ENCODE peak calls at places on chromosomes 12 and 14, in ten cellular contexts. X is mammary epithelial cell; M is naive thymus-derived CD4-positive, alpha-beta T cell; S is GM23248; H is A549; K is HL-60; W is pancreas; Z is uterus; C is psoas muscle; V is transverse colon. J is an unnamed sample.

GRCh38 chr14:64918216-64918615 is 4.0 kb downstream of the CHURC1 start:
- DNase-seq in M (no peak), X (no peak), H (no peak), S (peak; percentile 56), V (no peak), W (no peak), Z (no peak), K (no peak), C (no peak), J (no peak)

GRCh38 chr12:32379667-32380066 is 19.7 kb upstream of the FGD4 start:
- DNase-seq in M (no peak), X (no peak), C (no peak), Z (no peak), V (no peak), K (no peak), H (no peak), S (no peak), W (no peak), J (no peak)

GRCh38 chr12:115004469-115005146 is 320.6 kb upstream of the TBX3 start:
- DNase-seq in M (no peak), K (no peak), S (peak; percentile 66), X (no peak), W (no peak), C (no peak), Z (no peak), V (no peak), H (no peak), J (no peak)

GRCh38 chr12:19726592-19726991 is 287.3 kb downstream of the AEBP2 start:
- DNase-seq in W (no peak), K (no peak), S (no peak), M (no peak), X (no peak), V (no peak), Z (no peak), H (no peak), C (no peak), J (no peak)

GRCh38 chr12:1576410-1577240 is 17.8 kb downstream of the FBXL14 start:
- DNase-seq in V (no peak), C (no peak), K (no peak), S (peak; percentile 64), M (no peak), W (peak; percentile 49), X (no peak), H (no peak), Z (peak; percentile 86), J (no peak)

GRCh38 chr12:115697341-115697740 is 580.2 kb downstream of the MED13L start:
- DNase-seq in H (no peak), W (no peak), Z (no peak), M (no peak), X (no peak), C (no peak), K (no peak), S (no peak), V (no peak), J (no peak)

GRCh38 chr14:36271222-36271621 is 49.2 kb downstream of the MBIP start:
- DNase-seq in W (no peak), H (no peak), C (no peak), K (peak; percentile 53), M (no peak), S (no peak), V (no peak), Z (no peak), X (no peak), J (no peak)

GRCh38 chr12:19288603-19289244 is 150.6 kb upstream of the AEBP2 start:
- DNase-seq in H (peak; percentile 38), M (no peak), W (no peak), K (no peak), X (peak; percentile 23), Z (no peak), S (peak; percentile 61), C (no peak), V (no peak), J (no peak)

DNA sequence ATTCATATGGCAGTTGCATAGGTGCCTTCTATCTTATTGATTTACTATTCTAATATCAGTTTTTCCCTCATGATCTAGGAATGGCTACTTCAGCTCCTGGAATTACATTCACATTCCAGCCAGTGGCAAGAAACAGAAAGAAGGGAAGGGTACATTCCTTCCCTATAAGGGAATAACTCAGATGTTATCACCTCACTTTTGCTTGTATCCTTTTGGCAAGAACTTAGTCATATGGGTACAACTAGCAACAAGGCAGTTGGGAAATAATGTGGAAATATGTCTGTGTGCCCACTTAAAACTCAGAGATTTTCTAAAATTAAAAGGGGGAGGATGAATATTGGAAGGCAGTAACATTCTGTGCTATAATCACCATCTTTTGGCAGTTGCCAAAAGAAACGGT is 85.5 kb downstream of the MSRB3 start:
- DNase-seq in S (peak; percentile 45), M (no peak), W (no peak), Z (no peak), C (no peak), V (no peak), H (no peak), X (peak; percentile 3), K (no peak), J (no peak)
- H3K27ac ChIP-seq in S (no peak overlapping the region), M (no peak overlapping the region), W (no peak overlapping the region), Z (no peak overlapping the region), C (no peak overlapping the region), V (no peak overlapping the region), H (no peak overlapping the region), X (no peak overlapping the region), K (no peak overlapping the region), J (no peak overlapping the region)

GRCh38 chr12:57234571-57235011 is 5.1 kb downstream of the SHMT2 start:
- DNase-seq in W (no peak), Z (no peak), X (no peak), S (no peak), V (no peak), K (no peak), M (no peak), C (no peak), H (no peak), J (no peak)

GRCh38 chr12:57236925-57237652 is 7.6 kb downstream of the SHMT2 start:
- DNase-seq in Z (no peak), X (no peak), S (peak; percentile 64), V (no peak), K (no peak), H (no peak), M (no peak), W (no peak), C (peak; percentile 63), J (no peak)

GRCh38 chr12:57236224-57236924 is 6.9 kb downstream of the SHMT2 start:
- DNase-seq in S (peak; percentile 40), C (peak; percentile 60), W (no peak), Z (no peak), V (no peak), K (no peak), M (no peak), H (no peak), X (no peak), J (no peak)

GRCh38 chr12:57235012-57235727 is 5.7 kb downstream of the SHMT2 start:
- DNase-seq in Z (peak; percentile 44), K (no peak), H (no peak), M (no peak), C (peak; percentile 72), V (no peak), S (no peak), W (no peak), X (no peak), J (no peak)

DNA sequence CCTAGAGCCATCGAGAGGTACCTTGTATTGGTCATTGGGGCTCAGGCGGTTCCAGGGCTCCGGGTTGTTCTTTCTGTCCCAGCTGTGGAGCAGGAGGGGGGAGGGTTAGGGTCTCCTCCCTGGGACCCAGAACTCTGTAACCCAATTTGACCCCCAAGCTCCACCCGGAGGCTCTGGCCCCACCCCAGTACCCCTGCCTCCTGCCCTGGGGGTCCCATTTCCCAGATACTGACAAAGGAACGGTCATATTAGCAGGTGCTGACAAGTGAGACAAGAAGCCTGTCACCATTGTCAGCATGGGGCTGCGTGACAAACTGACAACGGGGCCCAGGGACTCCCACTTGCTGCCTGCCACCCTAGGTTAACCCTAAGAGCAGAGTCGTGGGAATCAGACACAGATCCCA is 6.2 kb downstream of the SHMT2 start:
- DNase-seq in X (no peak), M (no peak), V (no peak), K (no peak), S (no peak), H (no peak), Z (no peak), W (no peak), C (peak; percentile 42), J (no peak)
- H3K27ac ChIP-seq in X (no peak overlapping the region), M (no peak overlapping the region), V (no peak overlapping the region), K (no peak overlapping the region), S (no peak overlapping the region), H (no peak overlapping the region), Z (peak overlapping the region; percentile 31), W (no peak overlapping the region), C (peak overlapping the region; percentile 53), J (no peak overlapping the region)

GRCh38 chr14:91271639-91272038 is 27.1 kb upstream of the GPR68 start:
- DNase-seq in S (no peak), C (no peak), Z (no peak), K (no peak), H (no peak), M (no peak), V (no peak), X (no peak), W (no peak), J (no peak)

GRCh38 chr14:91274796-91275195 is 30.3 kb upstream of the GPR68 start:
- DNase-seq in H (no peak), K (no peak), S (no peak), X (no peak), Z (no peak), M (no peak), V (no peak), C (peak; percentile 8), W (no peak), J (no peak)

GRCh38 chr14:91272341-91273272 is 28.1 kb upstream of the GPR68 start:
- DNase-seq in K (no peak), W (no peak), S (no peak), V (no peak), C (no peak), X (no peak), M (no peak), H (no peak), Z (no peak), J (peak; percentile 40)

GRCh38 chr14:91273273-91273884 is 28.9 kb upstream of the GPR68 start:
- DNase-seq in M (no peak), W (no peak), H (no peak), C (peak; percentile 38), X (no peak), S (no peak), V (no peak), Z (no peak), K (no peak), J (no peak)

DNA sequence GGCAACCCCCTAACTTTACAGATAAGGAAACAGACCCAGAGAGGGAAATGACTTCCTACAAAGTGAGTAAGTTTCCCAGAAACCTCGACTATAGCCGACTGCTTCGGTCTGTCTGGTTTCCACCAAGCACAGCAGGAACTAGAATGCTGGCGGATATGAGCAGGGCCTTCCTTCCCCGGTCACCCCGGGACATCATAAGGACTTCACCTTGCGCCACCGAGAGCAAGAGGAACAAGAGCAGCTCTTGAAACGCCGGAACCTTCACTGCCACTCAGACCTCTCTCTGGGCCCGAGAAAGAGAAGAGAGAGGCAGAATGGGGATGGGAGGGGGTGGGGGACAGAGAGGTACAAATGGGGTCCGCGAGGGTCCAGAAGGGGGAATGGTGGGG is 29.4 kb upstream of the GPR68 start:
- DNase-seq in H (no peak), C (peak; percentile 26), V (no peak), M (no peak), W (no peak), K (peak; percentile 57), Z (no peak), S (no peak), X (no peak), J (no peak)
- H3K27ac ChIP-seq in H (no peak overlapping the region), C (no peak overlapping the region), V (no peak overlapping the region), M (no peak overlapping the region), W (no peak overlapping the region), K (no peak overlapping the region), Z (no peak overlapping the region), S (no peak overlapping the region), X (no peak overlapping the region), J (no peak overlapping the region)

GRCh38 chr14:90626550-90626949 is 189.7 kb downstream of the TTC7B start:
- DNase-seq in K (no peak), M (no peak), Z (no peak), X (no peak), W (no peak), H (no peak), V (peak; percentile 24), S (no peak), C (peak; percentile 80), J (no peak)

GRCh38 chr14:90621205-90621600 is 195.0 kb downstream of the TTC7B start:
- DNase-seq in X (no peak), M (no peak), H (no peak), S (no peak), K (no peak), C (no peak), Z (no peak), V (no peak), W (no peak), J (no peak)

GRCh38 chr14:90624732-90625444 is 191.3 kb downstream of the TTC7B start:
- DNase-seq in C (no peak), X (no peak), V (no peak), H (no peak), W (no peak), M (no peak), K (no peak), S (no peak), Z (no peak), J (no peak)

GRCh38 chr14:90625445-90625844 is 190.8 kb downstream of the TTC7B start:
- DNase-seq in Z (no peak), X (no peak), W (no peak), M (no peak), S (no peak), V (no peak), H (no peak), C (no peak), K (no peak), J (no peak)

GRCh38 chr14:90624228-90624627 is 192.0 kb downstream of the TTC7B start:
- DNase-seq in V (no peak), K (no peak), C (peak; percentile 91), X (peak; percentile 75), M (no peak), Z (no peak), W (no peak), S (peak; percentile 58), H (no peak), J (peak; percentile 34)
- H3K27ac ChIP-seq in V (peak overlapping the region; percentile 68), K (no peak overlapping the region), C (peak overlapping the region; percentile 94), X (no peak overlapping the region), M (no peak overlapping the region), Z (no peak overlapping the region), W (no peak overlapping the region), S (no peak overlapping the region), H (no peak overlapping the region), J (peak overlapping the region; percentile 70)